ENCODE peak calls at places on chromosomes 3 and 15, in eight cellular contexts. I is brain microvascular endothelial cell; M is lower lobe of right lung; F is colonic mucosa; G is CD8-positive, alpha-beta T cell; S is SK-N-SH; C is heart right ventricle; O is endodermal cell. A is an unnamed sample. For H3K27me3 and H3K36me3, the result is how much of the 10 kb centered on the place peaks cover.

GRCh38 chr3:38576131-38577088 is 73.1 kb downstream of the SCN5A start:
- DNase-seq in I (no peak), M (peak), F (no peak), G (no peak), S (no peak), C (no peak), O (peak), A (no peak)

GRCh38 chr3:64079369-64080160 is 56.3 kb upstream of the PSMD6 start:
- DNase-seq in I (no peak), M (no peak), F (no peak), G (no peak), S (no peak), C (no peak), O (no peak), A (no peak)

GRCh38 chr3:49906004-49906860 is 2.6 kb upstream of the MST1R start:
- DNase-seq in I (peak), M (peak), F (peak), G (peak), S (peak), C (peak), O (peak), A (peak)

GRCh38 chr3:49671291-49672288 is 2.6 kb upstream of the APEH start:
- DNase-seq in I (no peak), M (peak), F (peak), G (peak), S (peak), C (peak), O (peak), A (peak)

GRCh38 chr3:196159952-196160804 is 51.0 kb downstream of the ZDHHC19 start:
- DNase-seq in I (peak), M (peak), F (peak), G (peak), S (no peak), C (no peak), O (peak), A (peak)

GRCh38 chr3:195877136-195877715 is 31.1 kb downstream of the TNK2 start:
- DNase-seq in I (no peak), M (no peak), F (no peak), G (no peak), S (no peak), C (no peak), O (no peak), A (no peak)

GRCh38 chr15:50953302-50953701 is 44.8 kb downstream of the AP4E1 start:
- DNase-seq in I (peak), M (no peak), F (no peak), G (no peak), S (no peak), C (no peak), O (no peak), A (no peak)

GRCh38 chr3:151290673-151291072 is 12.3 kb upstream of the P2RY14 start:
- DNase-seq in I (no peak), M (no peak), F (no peak), G (no peak), S (peak), C (no peak), O (no peak), A (peak)

GRCh38 chr3:171797873-171798272 is 12.4 kb downstream of the PLD1 start:
- DNase-seq in I (no peak), M (no peak), F (no peak), G (no peak), S (no peak), C (no peak), O (no peak), A (no peak)

GRCh38 chr15:98955331-98955730 is 52.3 kb downstream of the PGPEP1L start:
- DNase-seq in I (no peak), M (no peak), F (peak), G (no peak), S (no peak), C (peak), O (peak), A (no peak)

DNA sequence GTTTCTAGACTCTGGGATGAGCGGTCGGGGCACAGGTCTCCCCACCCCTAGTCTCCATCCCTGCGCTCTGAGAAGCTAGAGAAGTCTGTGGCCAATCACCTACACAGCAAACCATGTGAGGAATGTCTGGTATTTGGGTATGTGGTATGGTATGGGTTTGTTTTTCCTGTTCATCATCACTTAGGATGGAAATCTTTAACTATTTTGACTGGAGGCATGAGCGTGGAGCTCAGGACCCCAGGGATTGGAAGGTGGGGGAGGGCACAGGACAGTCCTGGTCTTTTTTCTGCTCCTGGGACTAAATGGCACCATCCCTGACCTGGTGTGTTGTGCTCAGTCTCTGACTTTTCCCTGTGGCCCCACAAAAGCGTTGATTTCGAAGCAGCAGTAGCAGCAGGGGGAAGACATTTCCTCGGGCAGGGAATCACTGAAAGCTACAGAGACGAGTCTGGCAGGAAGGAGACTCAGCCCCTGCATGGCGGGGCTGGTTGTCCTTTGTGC is 191.7 kb upstream of the TPM1 start:
- DNase-seq in I (peak), M (no peak), F (no peak), G (no peak), S (no peak), C (no peak), O (peak), A (no peak)
- H3K4me3 ChIP-seq in I (no peak), M (no peak), F (no peak), G (no peak), S (peak), C (no peak), O (no peak), A (no peak)

GRCh38 chr3:70067860-70068479 is 68.4 kb downstream of the SAMMSON start:
- DNase-seq in I (peak), M (no peak), F (no peak), G (no peak), S (no peak), C (no peak), O (no peak), A (no peak)
- H3K27me3 ChIP-seq in I (under half), M (under half), F (under half), G (under half), S (under half), C (under half), O (under half), A (under half)

DNA sequence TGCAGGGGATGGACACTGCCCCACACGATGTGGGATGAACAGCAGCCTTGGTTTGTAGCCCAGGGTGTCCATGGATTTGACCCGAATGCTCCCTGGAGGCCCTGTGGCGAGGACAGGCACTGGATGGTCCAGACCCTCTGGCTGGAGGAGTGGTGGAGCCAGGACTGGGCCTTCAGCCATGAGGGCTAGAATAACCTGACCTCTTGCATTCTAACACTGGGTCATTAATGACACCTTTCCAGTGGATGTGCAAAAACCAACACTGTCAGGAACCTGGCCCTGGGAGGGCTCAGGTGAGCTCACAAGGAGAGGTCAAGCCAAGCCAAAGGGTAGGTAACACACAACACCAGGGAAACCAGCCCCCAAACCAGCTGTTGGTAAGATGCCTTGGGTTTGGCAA is 51.4 kb downstream of the OXNAD1 start:
- DNase-seq in I (no peak), M (no peak), F (no peak), G (no peak), S (no peak), C (no peak), O (no peak), A (no peak)
- H3K36me3 ChIP-seq in I (half or more), M (half or more), F (under half), G (half or more), S (under half), C (under half), O (under half), A (under half)

GRCh38 chr3:149572796-149573414 is 84.9 kb downstream of the WWTR1 start:
- DNase-seq in I (peak), M (no peak), F (no peak), G (no peak), S (no peak), C (no peak), O (no peak), A (no peak)

GRCh38 chr3:149577801-149578200 is 80.0 kb downstream of the WWTR1 start:
- DNase-seq in I (no peak), M (no peak), F (no peak), G (no peak), S (no peak), C (no peak), O (no peak), A (no peak)

GRCh38 chr3:149579161-149579560 is 78.7 kb downstream of the WWTR1 start:
- DNase-seq in I (no peak), M (no peak), F (no peak), G (no peak), S (no peak), C (no peak), O (no peak), A (no peak)

GRCh38 chr3:149576071-149576564 is 81.7 kb downstream of the WWTR1 start:
- DNase-seq in I (peak), M (no peak), F (peak), G (no peak), S (no peak), C (no peak), O (peak), A (no peak)

GRCh38 chr3:149575213-149575961 is 82.4 kb downstream of the WWTR1 start:
- DNase-seq in I (peak), M (no peak), F (peak), G (no peak), S (no peak), C (no peak), O (peak), A (no peak)
- H3K4me3 ChIP-seq in I (no peak), M (no peak), F (no peak), G (no peak), S (peak), C (peak), O (no peak), A (no peak)

A was measured in H7.